ENCODE peak calls at places on chromosomes 12 and 14, in ten cellular contexts. H is stomach; A is heart right ventricle; L is hepatocyte; V is gastrocnemius medialis; P is CD8-positive, alpha-beta T cell; D is heart left ventricle; N is astrocyte; Q is WERI-Rb-1; Y is astrocyte of the spinal cord. F is an unnamed sample.

GRCh38 chr12:109928058-109928656 is 28.1 kb downstream of the TCHP start:
- DNase-seq in H (no peak), V (no peak), P (no peak), D (no peak), Q (no peak), A (no peak), Y (no peak), N (no peak), L (no peak), F (no peak)

GRCh38 chr12:41122894-41123293 is 65.2 kb upstream of the PDZRN4 start:
- DNase-seq in Y (no peak), Q (no peak), L (no peak), A (no peak), V (no peak), N (no peak), H (no peak), D (no peak), P (no peak), F (no peak)

GRCh38 chr12:80745851-80746250 is 29.1 kb downstream of the MYF5 start:
- DNase-seq in Y (no peak), D (no peak), N (no peak), P (no peak), H (no peak), Q (no peak), V (no peak), L (no peak), A (no peak), F (no peak)

GRCh38 chr12:73221398-73221797 is 949.2 kb downstream of the TRHDE start:
- DNase-seq in Y (no peak), N (no peak), L (no peak), A (no peak), V (no peak), Q (no peak), D (no peak), P (no peak), H (no peak), F (no peak)

GRCh38 chr14:79809849-79810612 is 401.3 kb downstream of the DIO2 start:
- DNase-seq in Q (peak), Y (no peak), N (no peak), A (no peak), P (no peak), H (no peak), V (no peak), L (peak), D (no peak), F (no peak)

GRCh38 chr14:71403673-71404072 is 496.4 kb downstream of the PCNX1 start:
- DNase-seq in P (peak), Q (peak), V (no peak), L (no peak), Y (peak), D (no peak), A (no peak), H (no peak), N (no peak), F (no peak)

GRCh38 chr14:59120931-59121330 is 67.5 kb upstream of the DAAM1 start:
- DNase-seq in A (no peak), N (no peak), Y (no peak), D (no peak), V (no peak), L (no peak), H (no peak), P (no peak), Q (no peak), F (no peak)

GRCh38 chr12:51886021-51886710 is 1.7 kb upstream of the ANKRD33 start:
- DNase-seq in Q (no peak), P (peak), L (peak), D (peak), V (peak), Y (peak), N (peak), A (peak), H (no peak), F (peak)

GRCh38 chr12:50569321-50569720 is 64.5 kb downstream of the DIP2B start:
- DNase-seq in Y (no peak), D (no peak), N (no peak), A (peak), P (no peak), L (no peak), V (no peak), H (no peak), Q (no peak), F (no peak)

GRCh38 chr12:1576410-1577240 is 17.8 kb downstream of the FBXL14 start:
- DNase-seq in P (no peak), L (peak), V (no peak), Q (peak), A (peak), Y (peak), D (no peak), H (no peak), N (peak), F (no peak)

GRCh38 chr14:69335421-69335820 is 62.7 kb downstream of the ERH start:
- DNase-seq in N (peak), P (no peak), H (no peak), A (no peak), L (no peak), Q (no peak), V (no peak), Y (peak), D (no peak), F (no peak)

GRCh38 chr12:82314406-82314892 is 43.7 kb downstream of the CCDC59 start:
- DNase-seq in P (no peak), H (peak), Y (no peak), N (no peak), L (peak), V (no peak), A (no peak), Q (no peak), D (no peak), F (no peak)

GRCh38 chr14:100664841-100665425 is 61.8 kb upstream of the DLK1 start:
- DNase-seq in P (no peak), A (no peak), Y (peak), D (peak), L (peak), V (no peak), H (no peak), N (peak), Q (no peak), F (no peak)

GRCh38 chr12:95239216-95239615 is 21.6 kb downstream of the VEZT start:
- DNase-seq in Y (no peak), A (no peak), Q (no peak), V (no peak), N (no peak), H (no peak), D (no peak), L (no peak), P (no peak), F (no peak)

GRCh38 chr14:56816575-56817391 is 6.5 kb upstream of the OTX2 start:
- DNase-seq in A (no peak), L (no peak), Y (no peak), V (no peak), Q (no peak), P (no peak), N (no peak), D (no peak), H (no peak), F (no peak)

GRCh38 chr12:49367381-49368239 is at the start of gene SPATS2:
- DNase-seq in A (peak), N (no peak), V (peak), Y (no peak), Q (peak), P (no peak), L (no peak), D (peak), H (no peak), F (no peak)

GRCh38 chr12:49370539-49370938 is 3.3 kb downstream of the SPATS2 start:
- DNase-seq in D (no peak), L (no peak), A (no peak), N (no peak), H (no peak), P (no peak), Y (no peak), V (no peak), Q (no peak), F (no peak)

GRCh38 chr12:49366652-49367380 is 446 bp upstream of the SPATS2 start:
- DNase-seq in Y (peak), N (peak), V (peak), L (peak), A (peak), D (peak), H (peak), P (peak), Q (peak), F (peak)

GRCh38 chr12:49369723-49370145 is 2.5 kb downstream of the SPATS2 start:
- DNase-seq in V (peak), L (peak), Q (peak), A (no peak), N (peak), P (no peak), H (peak), D (no peak), Y (peak), F (no peak)

DNA sequence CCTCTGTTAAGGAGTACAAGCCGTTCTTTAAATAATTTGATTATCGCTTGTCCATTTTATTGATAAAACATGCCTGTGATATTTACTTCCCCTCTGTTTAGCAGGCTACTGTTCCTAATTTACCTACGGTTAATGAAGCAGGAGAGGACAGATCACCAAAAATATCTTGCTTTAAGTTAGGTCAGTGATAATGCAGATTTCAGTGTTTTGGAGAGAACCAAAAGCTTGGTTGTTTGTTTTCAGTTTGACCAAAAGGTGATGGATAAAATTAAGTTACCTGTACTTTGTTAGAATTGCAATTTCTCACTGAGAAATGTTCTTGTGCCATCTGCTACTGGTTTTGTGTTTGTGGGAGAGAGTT is 958 bp downstream of the SPATS2 start:
- DNase-seq in A (no peak), D (no peak), V (no peak), Y (no peak), H (no peak), P (no peak), N (no peak), L (no peak), Q (no peak), F (no peak)
- H3K4me3 ChIP-seq in A (peak), D (peak), V (peak), Y (peak), H (peak), P (peak), N (peak), L (peak), Q (peak), F (peak)

GRCh38 chr14:67622675-67623074 is 3.0 kb downstream of the ARG2 start:
- DNase-seq in P (no peak), V (no peak), D (no peak), A (peak), Y (peak), L (peak), N (peak), H (no peak), Q (no peak), F (no peak)
- H3K4me3 ChIP-seq in P (no peak), V (peak), D (no peak), A (no peak), Y (no peak), L (no peak), N (no peak), H (no peak), Q (no peak), F (no peak)

DNA sequence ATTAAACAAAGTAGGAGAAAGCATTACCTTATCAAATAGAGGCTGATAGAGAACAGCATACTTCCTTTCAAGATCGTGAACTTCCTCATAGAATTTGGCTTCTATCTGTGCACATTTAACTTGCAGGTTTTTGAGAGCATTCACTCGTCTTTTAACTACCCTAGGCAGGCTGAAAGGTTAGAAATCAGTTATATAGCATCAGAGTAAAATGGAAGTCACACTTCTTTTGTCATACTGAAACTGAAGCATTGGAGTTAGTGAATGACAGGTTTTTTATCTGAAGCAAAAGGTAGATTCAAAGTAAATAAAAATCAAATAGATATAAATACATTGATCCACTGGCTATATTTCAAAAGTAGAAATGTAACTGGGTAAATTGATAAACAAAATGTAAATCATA is 24.4 kb downstream of the NAP1L1 start:
- DNase-seq in V (no peak), N (no peak), H (no peak), Y (no peak), Q (no peak), D (no peak), P (no peak), A (no peak), L (no peak), F (no peak)
- H3K4me3 ChIP-seq in V (no peak), N (no peak), H (no peak), Y (no peak), Q (no peak), D (no peak), P (no peak), A (no peak), L (no peak), F (no peak)

GRCh38 chr12:39144613-39145061 is 239.2 kb upstream of the CPNE8 start:
- DNase-seq in Q (no peak), P (no peak), L (no peak), D (no peak), A (no peak), H (no peak), N (no peak), Y (no peak), V (no peak), F (no peak)
- H3K4me3 ChIP-seq in Q (no peak), P (no peak), L (no peak), D (peak), A (peak), H (peak), N (no peak), Y (peak), V (peak), F (no peak)

GRCh38 chr12:121205491-121205890 is 4.4 kb upstream of the P2RX4 start:
- DNase-seq in H (no peak), L (no peak), N (no peak), Q (no peak), A (no peak), P (no peak), Y (no peak), D (no peak), V (no peak), F (no peak)

GRCh38 chr12:121209629-121210572 is at the start of gene P2RX4:
- DNase-seq in Q (peak), P (peak), Y (peak), V (peak), A (peak), L (peak), H (peak), N (peak), D (peak), F (peak)

GRCh38 chr12:121214171-121214777 is 4.3 kb downstream of the P2RX4 start:
- DNase-seq in Q (no peak), Y (no peak), L (peak), P (no peak), N (peak), V (no peak), H (no peak), A (no peak), D (no peak), F (no peak)

GRCh38 chr12:121212875-121213274 is 2.9 kb downstream of the P2RX4 start:
- DNase-seq in P (no peak), N (no peak), V (no peak), Q (no peak), A (no peak), D (peak), Y (no peak), L (no peak), H (no peak), F (no peak)

GRCh38 chr12:121209221-121209620 is 708 bp upstream of the P2RX4 start:
- DNase-seq in Q (no peak), D (peak), P (no peak), A (no peak), V (no peak), N (no peak), Y (no peak), L (no peak), H (no peak), F (peak)
- H3K4me3 ChIP-seq in Q (no peak), D (peak), P (peak), A (peak), V (peak), N (no peak), Y (no peak), L (peak), H (peak), F (no peak)

GRCh38 chr12:47772094-47772660 is 861 bp upstream of the SLC48A1 start:
- DNase-seq in Q (no peak), V (no peak), Y (no peak), P (no peak), N (no peak), D (no peak), H (no peak), A (no peak), L (no peak), F (peak)
- H3K4me3 ChIP-seq in Q (no peak), V (peak), Y (no peak), P (no peak), N (no peak), D (peak), H (no peak), A (peak), L (no peak), F (no peak)